ENCODE peak calls at places on chromosomes 12 and 14, in eight cellular contexts. J, L, W, T, R, Z, D and G are unnamed samples. For H3K4me1, the result is how much of the 10 kb centered on the place peaks cover.

GRCh38 chr14:65354715-65355114 is 57.8 kb upstream of the FUT8 start:
- DNase-seq in J (no peak), L (no peak), W (no peak), T (no peak), R (no peak), Z (no peak), D (no peak), G (no peak)

GRCh38 chr12:6426882-6427671 is 17.7 kb upstream of the CD27 start:
- DNase-seq in J (no peak), L (no peak), W (no peak), T (no peak), R (peak), Z (no peak), D (no peak), G (peak)

GRCh38 chr12:34598851-34599529 is 576.7 kb downstream of the ALG10 start:
- DNase-seq in J (no peak), L (no peak), W (no peak), T (no peak), R (no peak), Z (peak), D (no peak), G (no peak)

GRCh38 chr12:46371718-46372130 is 849 bp downstream of the SLC38A2 start:
- DNase-seq in J (peak), L (peak), W (peak), T (no peak), R (peak), Z (peak), D (peak), G (peak)

GRCh38 chr12:50615534-50616296 is 110.9 kb downstream of the DIP2B start:
- DNase-seq in J (peak), L (no peak), W (no peak), T (no peak), R (no peak), Z (no peak), D (peak), G (no peak)

GRCh38 chr14:43539210-43539609 is 967.9 kb downstream of the FSCB start:
- DNase-seq in J (peak), L (no peak), W (no peak), T (peak), R (peak), Z (no peak), D (no peak), G (no peak)

GRCh38 chr14:59772252-59772651 is 98.3 kb downstream of the RTN1 start:
- DNase-seq in J (no peak), L (no peak), W (no peak), T (peak), R (no peak), Z (no peak), D (no peak), G (no peak)

GRCh38 chr14:89121961-89122675 is 294.9 kb downstream of the FOXN3 start:
- DNase-seq in J (no peak), L (no peak), W (no peak), T (no peak), R (no peak), Z (no peak), D (no peak), G (no peak)

GRCh38 chr12:20722142-20722541 is 27.0 kb downstream of the SLCO1C1 start:
- DNase-seq in J (no peak), L (no peak), W (no peak), T (peak), R (no peak), Z (no peak), D (no peak), G (no peak)

GRCh38 chr12:108119126-108119973 is 9.7 kb upstream of the WSCD2 start:
- DNase-seq in J (no peak), L (no peak), W (no peak), T (no peak), R (peak), Z (no peak), D (no peak), G (no peak)

GRCh38 chr12:78530065-78530765 is 334.4 kb upstream of the SYT1 start:
- DNase-seq in J (peak), L (no peak), W (no peak), T (peak), R (no peak), Z (no peak), D (no peak), G (no peak)

GRCh38 chr12:108349245-108349644 is 10.1 kb upstream of the CMKLR1 start:
- DNase-seq in J (no peak), L (no peak), W (no peak), T (no peak), R (no peak), Z (peak), D (no peak), G (no peak)

GRCh38 chr14:30656190-30656632 is 34.1 kb downstream of the SCFD1 start:
- DNase-seq in J (peak), L (no peak), W (no peak), T (peak), R (peak), Z (no peak), D (no peak), G (no peak)

GRCh38 chr14:32202941-32203882 is at the start of gene RNU6-8:
- DNase-seq in J (peak), L (peak), W (peak), T (peak), R (peak), Z (peak), D (peak), G (peak)

GRCh38 chr12:64236549-64236948 is 14.5 kb upstream of the KICS2 start:
- DNase-seq in J (peak), L (no peak), W (no peak), T (peak), R (no peak), Z (no peak), D (no peak), G (no peak)

GRCh38 chr14:95365401-95365800 is 45.7 kb upstream of the CLMN start:
- DNase-seq in J (no peak), L (no peak), W (no peak), T (no peak), R (no peak), Z (no peak), D (no peak), G (no peak)

GRCh38 chr12:131990980-131991305 is 41.2 kb downstream of the EP400 start:
- DNase-seq in J (no peak), L (no peak), W (no peak), T (no peak), R (no peak), Z (no peak), D (no peak), G (no peak)

GRCh38 chr12:40228727-40229126 is 3.9 kb downstream of the LRRK2 start:
- DNase-seq in J (no peak), L (no peak), W (no peak), T (no peak), R (no peak), Z (no peak), D (no peak), G (no peak)
- H3K4me1 ChIP-seq in J (under half), L (under half), W (under half), T (under half), R (under half), Z (under half), D (under half), G (under half)

GRCh38 chr12:93676408-93677194 is 574 bp upstream of the CRADD start:
- DNase-seq in J (no peak), L (no peak), W (no peak), T (no peak), R (no peak), Z (no peak), D (no peak), G (no peak)

GRCh38 chr12:93678779-93679178 is 1.6 kb downstream of the CRADD start:
- DNase-seq in J (no peak), L (no peak), W (no peak), T (no peak), R (no peak), Z (no peak), D (no peak), G (no peak)

GRCh38 chr12:93679308-93679933 is 2.2 kb downstream of the CRADD start:
- DNase-seq in J (no peak), L (no peak), W (no peak), T (no peak), R (no peak), Z (no peak), D (no peak), G (no peak)

GRCh38 chr12:93674386-93674785 is 2.8 kb upstream of the CRADD start:
- DNase-seq in J (no peak), L (no peak), W (no peak), T (no peak), R (no peak), Z (no peak), D (no peak), G (no peak)

GRCh38 chr12:93677195-93678064 is at the start of gene CRADD:
- DNase-seq in J (peak), L (peak), W (peak), T (peak), R (peak), Z (peak), D (peak), G (peak)
- TF ChIP-seq CTCF in J (no peak), L (no peak), W (no peak), T (no peak), R (peak), Z (no peak), D (no peak), G (no peak)

GRCh38 chr12:16884056-16884455 is 278.1 kb upstream of the LMO3 start:
- DNase-seq in J (no peak), L (no peak), W (no peak), T (no peak), R (no peak), Z (no peak), D (no peak), G (no peak)

GRCh38 chr12:16884819-16885218 is 278.9 kb upstream of the LMO3 start:
- DNase-seq in J (no peak), L (no peak), W (no peak), T (no peak), R (no peak), Z (no peak), D (no peak), G (no peak)

GRCh38 chr12:16881986-16882385 is 276.0 kb upstream of the LMO3 start:
- DNase-seq in J (no peak), L (no peak), W (no peak), T (no peak), R (no peak), Z (no peak), D (no peak), G (no peak)

GRCh38 chr12:16880864-16881285 is 274.9 kb upstream of the LMO3 start:
- DNase-seq in J (no peak), L (no peak), W (no peak), T (peak), R (no peak), Z (no peak), D (no peak), G (no peak)
- H3K4me3 ChIP-seq in J (no peak), L (no peak), W (no peak), T (peak), R (no peak), Z (no peak), D (no peak), G (no peak)

GRCh38 chr14:99592933-99593753 is 10.9 kb downstream of the CCDC85C start:
- DNase-seq in J (no peak), L (no peak), W (no peak), T (no peak), R (no peak), Z (no peak), D (no peak), G (no peak)
- H3K4me1 ChIP-seq in J (under half), L (under half), W (under half), T (under half), R (under half), Z (under half), D (under half), G (under half)

GRCh38 chr14:23763394-23763793 is 127.2 kb downstream of the DHRS2 start:
- DNase-seq in J (no peak), L (no peak), W (no peak), T (no peak), R (no peak), Z (no peak), D (no peak), G (no peak)

GRCh38 chr14:23766737-23767401 is 130.7 kb downstream of the DHRS2 start:
- DNase-seq in J (no peak), L (no peak), W (no peak), T (no peak), R (no peak), Z (no peak), D (no peak), G (no peak)
- TF ChIP-seq CTCF in J (no peak), L (no peak), W (no peak), T (no peak), R (no peak), Z (no peak), D (no peak), G (no peak)

DNA sequence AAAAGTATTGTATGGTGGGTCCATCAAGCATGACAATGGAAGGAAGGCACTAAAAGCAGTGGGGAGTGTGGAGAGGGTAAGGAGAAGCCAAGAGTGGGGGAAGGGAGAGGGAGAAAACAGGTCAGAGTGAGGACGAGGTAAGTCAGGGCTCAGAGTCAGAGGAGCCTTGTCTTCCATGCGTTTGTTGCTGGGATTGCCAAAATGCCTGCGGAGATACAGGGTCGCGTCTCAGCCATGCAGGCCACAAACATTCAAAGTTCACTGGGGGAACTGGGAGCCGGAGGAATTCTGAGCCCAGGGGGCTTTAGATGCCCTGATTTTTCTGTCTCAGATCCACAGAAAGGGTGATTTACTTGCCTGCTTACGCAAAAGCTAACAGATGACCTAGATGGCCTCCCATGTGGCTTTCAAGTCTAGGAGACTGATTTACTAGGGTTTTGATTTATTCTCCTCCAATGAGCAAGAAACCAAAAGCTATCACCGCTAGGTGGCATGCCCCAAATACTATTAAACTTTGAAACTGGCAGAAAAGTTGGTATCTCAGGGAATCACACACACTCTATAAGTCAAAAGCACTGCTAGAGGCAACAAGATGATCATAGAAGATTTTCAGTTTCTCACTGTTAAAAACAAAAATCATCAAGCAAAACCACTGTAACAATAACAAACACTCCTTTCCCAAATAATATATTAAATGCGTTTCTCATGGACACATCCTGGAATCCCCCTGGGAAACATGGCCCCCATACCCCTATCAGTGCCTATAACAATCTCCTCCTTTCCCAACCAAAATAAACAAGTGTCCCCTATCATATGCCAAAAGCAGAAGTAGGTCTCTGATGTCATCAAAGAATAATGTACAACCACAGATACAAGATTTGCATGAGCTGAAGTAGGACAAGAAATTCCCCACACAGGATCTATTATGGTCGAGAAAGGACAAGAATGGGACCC is 26.6 kb upstream of the MDM1 start:
- DNase-seq in J (peak), L (peak), W (peak), T (peak), R (peak), Z (peak), D (peak), G (peak)
- H3K4me3 ChIP-seq in J (no peak), L (no peak), W (no peak), T (no peak), R (no peak), Z (no peak), D (no peak), G (no peak)